ENCODE peak calls at places on chromosome 21, in five cellular contexts. N is NCI-H1417 treated with DMSO at 0.1 percent for 48 hours; S is stimulated activated CD8-positive, alpha-beta memory T cell treated with anti-CD3 and anti-CD28 coated beads, Interleukin-4, amount 100 ng/mL, for 1 hour; J is iris pigment epithelial cell; C is lower leg skin. A is an unnamed sample.

GRCh38 chr21:43697758-43698643 is 20.9 kb upstream of the PDXK start:
- DNase-seq in J (peak), C (no peak), S (no peak), N (no peak), A (no peak)

GRCh38 chr21:37780991-37781983 is 135.0 kb downstream of the KCNJ6 start:
- DNase-seq in J (no peak), C (no peak), S (no peak), N (no peak), A (no peak)

GRCh38 chr21:17848228-17848627 is 29.1 kb upstream of the C21orf91 start:
- DNase-seq in C (peak), J (peak), N (no peak), S (no peak), A (no peak)

GRCh38 chr21:34336756-34337391 is 26.9 kb upstream of the KCNE2 start:
- DNase-seq in N (no peak), C (no peak), J (peak), S (no peak), A (no peak)

GRCh38 chr21:42164064-42164789 is 54.7 kb upstream of the ABCG1 start:
- DNase-seq in S (no peak), J (peak), C (peak), N (peak), A (no peak)

GRCh38 chr21:42373181-42373907 is 7.0 kb upstream of the TFF1 start:
- DNase-seq in N (no peak), J (no peak), C (no peak), S (no peak), A (no peak)

GRCh38 chr21:37758997-37759396 is 157.3 kb downstream of the KCNJ6 start:
- DNase-seq in C (no peak), N (no peak), S (no peak), J (peak), A (no peak)

GRCh38 chr21:15408089-15408488 is 321.7 kb upstream of the USP25 start:
- DNase-seq in C (no peak), J (no peak), N (no peak), S (no peak), A (no peak)

GRCh38 chr21:33655591-33656221 is 13.4 kb downstream of the ITSN1 start:
- DNase-seq in C (no peak), J (peak), N (no peak), S (no peak), A (no peak)

GRCh38 chr21:34510148-34511142 is 1.6 kb downstream of the KCNE1 start:
- DNase-seq in N (no peak), J (peak), C (peak), S (no peak), A (peak)

GRCh38 chr21:45141507-45141906 is 67.1 kb downstream of the ADARB1 start:
- DNase-seq in C (no peak), N (no peak), J (no peak), S (no peak), A (no peak)

GRCh38 chr21:44438531-44439210 is 16.6 kb upstream of the LRRC3 start:
- DNase-seq in C (no peak), J (no peak), S (no peak), N (no peak), A (no peak)

GRCh38 chr21:29487154-29487553 is 188.4 kb downstream of the BACH1 start:
- DNase-seq in S (no peak), N (no peak), J (no peak), C (no peak), A (no peak)

GRCh38 chr21:40053007-40053406 is 185.8 kb downstream of the PCP4 start:
- DNase-seq in S (no peak), J (no peak), C (peak), N (no peak), A (peak)

GRCh38 chr21:42971897-42972275 is 2.5 kb upstream of the PKNOX1 start:
- DNase-seq in J (no peak), N (no peak), C (no peak), S (no peak), A (no peak)

GRCh38 chr21:42158846-42159245 is 60.1 kb upstream of the ABCG1 start:
- DNase-seq in N (no peak), J (no peak), S (no peak), C (no peak), A (peak)

GRCh38 chr21:32749662-32750061 is 21.8 kb upstream of the SYNJ1 start:
- DNase-seq in N (no peak), C (no peak), S (no peak), J (no peak), A (no peak)

GRCh38 chr21:24840287-24840686 is 767.0 kb downstream of the MRPL39 start:
- DNase-seq in C (no peak), S (no peak), J (no peak), N (no peak), A (no peak)